ENCODE peak calls at places on chromosomes 6 and 20, in six cellular contexts. P is HepG2, V is H1, Q is HCT116, F is SK-N-SH, N is K562. I is an unnamed sample.

GRCh38 chr20:50359607-50360217 is 150.5 kb upstream of the PTPN1 start:
- DNase-seq in P (no peak), V (no peak), Q (no peak), F (no peak), N (no peak), I (no peak)

GRCh38 chr6:105791569-105792318 is 294.4 kb upstream of the PRDM1 start:
- DNase-seq in P (no peak), V (no peak), Q (no peak), F (no peak), N (no peak), I (no peak)

GRCh38 chr6:17035257-17035757 is 66.5 kb upstream of the STMND1 start:
- DNase-seq in P (no peak), V (no peak), Q (no peak), F (no peak), N (no peak), I (no peak)

GRCh38 chr6:120826253-120826652 is 508.0 kb downstream of the TBC1D32 start:
- DNase-seq in P (peak), V (no peak), Q (peak), F (peak), N (no peak), I (peak)

GRCh38 chr6:20978176-20978614 is 443.9 kb downstream of the CDKAL1 start:
- DNase-seq in P (no peak), V (no peak), Q (no peak), F (no peak), N (no peak), I (no peak)

GRCh38 chr6:125236536-125237327 is 65.0 kb downstream of the HDDC2 start:
- DNase-seq in P (no peak), V (no peak), Q (no peak), F (no peak), N (no peak), I (no peak)

GRCh38 chr6:145206247-145206907 is 528.9 kb downstream of the EPM2A start:
- DNase-seq in P (no peak), V (no peak), Q (no peak), F (peak), N (no peak), I (no peak)

GRCh38 chr20:32387262-32387661 is 29.1 kb downstream of the ASXL1 start:
- DNase-seq in P (no peak), V (no peak), Q (no peak), F (no peak), N (no peak), I (no peak)

GRCh38 chr20:32467506-32468312 is 109.6 kb downstream of the ASXL1 start:
- DNase-seq in P (no peak), V (no peak), Q (no peak), F (no peak), N (no peak), I (no peak)

GRCh38 chr6:158411998-158412397 is 99.7 kb downstream of the TULP4 start:
- DNase-seq in P (no peak), V (no peak), Q (peak), F (no peak), N (no peak), I (peak)

GRCh38 chr6:151847064-151847463 is 39.6 kb downstream of the ESR1 start:
- DNase-seq in P (peak), V (no peak), Q (no peak), F (no peak), N (no peak), I (peak)

GRCh38 chr6:3825331-3825831 is 23.8 kb upstream of the FAM50B start:
- DNase-seq in P (peak), V (peak), Q (no peak), F (no peak), N (no peak), I (no peak)

GRCh38 chr6:114747995-114748625 is 405.3 kb upstream of the HS3ST5 start:
- DNase-seq in P (peak), V (no peak), Q (peak), F (peak), N (peak), I (no peak)

GRCh38 chr20:37574199-37574890 is 46.7 kb upstream of the BLCAP start:
- DNase-seq in P (no peak), V (no peak), Q (no peak), F (no peak), N (no peak), I (no peak)

GRCh38 chr6:166955121-166955864 is 1.1 kb downstream of the RNASET2 start:
- DNase-seq in P (no peak), V (no peak), Q (no peak), F (peak), N (peak), I (peak)

GRCh38 chr20:9575836-9576235 is 61.4 kb downstream of the LAMP5 start:
- DNase-seq in P (no peak), V (no peak), Q (no peak), F (no peak), N (no peak), I (no peak)

DNA sequence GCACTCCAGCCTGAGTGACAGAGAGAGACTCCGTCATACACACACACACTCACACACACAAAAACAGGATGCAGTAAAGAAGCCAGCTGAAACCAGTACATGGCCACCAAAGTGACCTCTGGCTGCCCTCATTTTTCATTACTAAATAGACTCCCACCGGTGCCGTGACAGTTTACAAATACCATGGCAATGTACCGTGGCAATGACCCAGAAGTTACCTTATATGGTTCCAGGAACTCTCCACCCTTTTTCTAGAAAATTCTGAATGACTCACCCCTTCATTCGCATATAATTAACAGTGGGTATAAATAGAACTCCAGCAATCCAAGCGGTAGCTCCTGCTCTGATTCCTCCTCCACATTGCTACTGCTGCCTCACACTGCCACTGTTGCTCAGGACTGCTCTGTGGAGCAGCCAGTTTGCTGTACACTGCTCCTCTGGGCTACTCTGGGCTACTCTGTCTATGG is 57.7 kb downstream of the SNX5 start:
- DNase-seq in P (no peak), V (no peak), Q (no peak), F (no peak), N (peak), I (no peak)
- TF ChIP-seq JUND in P (no peak), V (peak), Q (no peak), F (no peak), N (peak), I (no peak)

DNA sequence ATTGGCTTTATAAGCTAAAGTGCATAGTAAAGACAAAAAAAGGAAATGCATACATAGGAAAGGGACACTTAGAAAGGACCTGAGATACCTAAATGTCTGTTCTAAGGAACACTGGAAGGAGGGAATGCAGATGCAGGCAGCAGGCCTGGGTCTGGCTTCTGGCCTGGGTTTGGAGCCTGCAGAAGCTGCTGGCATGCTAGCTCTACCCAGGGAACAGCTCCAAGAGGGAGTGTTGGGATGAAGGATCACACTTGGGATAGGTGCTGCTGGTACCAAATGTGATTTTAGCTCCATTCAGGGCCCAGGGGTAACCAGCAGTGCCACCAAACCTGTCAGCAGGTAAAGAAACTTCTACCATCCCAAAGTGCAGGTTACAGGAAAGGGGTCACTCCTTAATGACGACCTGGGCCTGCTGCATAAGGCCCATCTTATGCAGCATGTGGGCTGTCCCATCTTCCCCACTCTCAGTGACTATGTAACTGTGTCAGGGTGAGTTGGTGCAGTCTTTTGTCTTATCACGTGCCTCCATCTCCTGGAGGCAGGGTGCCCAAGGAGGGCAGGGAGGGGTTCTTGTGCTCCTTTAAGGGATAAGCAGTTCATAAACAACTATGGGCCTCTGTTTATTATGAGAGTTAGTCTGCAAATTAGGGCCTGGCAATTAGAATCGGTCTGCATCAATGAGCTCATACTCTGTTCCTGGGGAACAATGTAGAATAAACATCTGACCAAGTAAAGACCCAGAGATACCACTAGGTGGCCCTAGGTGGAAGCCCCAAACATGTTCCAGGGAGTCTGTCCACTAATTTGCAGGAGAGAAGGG is 26.9 kb downstream of the DDX27 start:
- DNase-seq in P (peak), V (no peak), Q (peak), F (peak), N (peak), I (peak)
- TF ChIP-seq JUND in P (no peak), V (no peak), Q (no peak), F (no peak), N (no peak), I (no peak)

DNA sequence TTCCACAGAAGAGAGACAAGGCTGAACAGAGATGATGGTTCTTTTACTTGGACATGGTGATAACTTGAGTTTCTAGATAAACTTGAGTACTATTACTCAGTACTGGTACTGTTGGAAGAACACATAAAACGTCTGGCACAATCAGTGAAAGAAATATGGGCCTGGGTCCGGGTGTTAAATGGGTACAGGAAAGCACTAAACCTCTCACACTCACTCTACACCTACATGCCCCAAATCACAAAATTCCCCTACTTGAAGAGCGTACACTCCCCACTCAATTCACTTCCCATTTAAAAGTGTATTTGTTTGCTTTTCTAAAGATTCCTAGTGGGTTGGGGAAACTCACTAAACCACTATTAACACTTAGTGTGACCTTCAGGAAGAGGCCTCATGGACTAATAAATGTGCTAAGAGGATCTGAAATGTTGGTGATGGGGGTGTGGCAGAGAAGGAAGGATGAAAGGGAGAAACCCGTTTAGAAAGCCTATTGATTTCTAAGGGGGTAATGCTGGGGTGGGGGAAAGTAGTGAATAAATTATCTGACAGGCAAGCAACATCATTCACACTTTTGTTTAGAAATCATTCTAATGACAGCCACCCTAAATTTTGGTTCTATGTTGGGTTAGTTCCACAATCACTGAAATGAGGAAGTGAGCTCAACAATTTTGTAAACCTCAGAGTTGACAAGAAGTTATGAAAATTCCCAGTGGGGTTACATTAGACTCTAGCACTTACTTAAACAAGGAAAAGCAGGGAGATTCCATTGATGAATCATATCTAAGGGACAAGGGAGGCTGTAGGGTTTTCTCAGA is 222.6 kb upstream of the MARCKS start:
- DNase-seq in P (no peak), V (no peak), Q (no peak), F (no peak), N (no peak), I (no peak)
- TF ChIP-seq JUND in P (no peak), V (no peak), Q (no peak), F (no peak), N (no peak), I (no peak)

GRCh38 chr20:56628015-56628872 is 862 bp upstream of the TFAP2C start:
- DNase-seq in P (no peak), V (no peak), Q (no peak), F (peak), N (no peak), I (peak)

GRCh38 chr20:56627122-56628014 is 1.7 kb upstream of the TFAP2C start:
- DNase-seq in P (no peak), V (no peak), Q (no peak), F (peak), N (no peak), I (no peak)

GRCh38 chr20:56624786-56625681 is 4.1 kb upstream of the TFAP2C start:
- DNase-seq in P (no peak), V (no peak), Q (no peak), F (peak), N (no peak), I (no peak)

GRCh38 chr20:56625837-56626236 is 3.3 kb upstream of the TFAP2C start:
- DNase-seq in P (no peak), V (no peak), Q (no peak), F (no peak), N (no peak), I (no peak)

GRCh38 chr20:56626367-56627121 is 2.6 kb upstream of the TFAP2C start:
- DNase-seq in P (no peak), V (peak), Q (peak), F (peak), N (peak), I (peak)
- TF ChIP-seq JUND in P (no peak), V (peak), Q (no peak), F (no peak), N (no peak), I (no peak)

DNA sequence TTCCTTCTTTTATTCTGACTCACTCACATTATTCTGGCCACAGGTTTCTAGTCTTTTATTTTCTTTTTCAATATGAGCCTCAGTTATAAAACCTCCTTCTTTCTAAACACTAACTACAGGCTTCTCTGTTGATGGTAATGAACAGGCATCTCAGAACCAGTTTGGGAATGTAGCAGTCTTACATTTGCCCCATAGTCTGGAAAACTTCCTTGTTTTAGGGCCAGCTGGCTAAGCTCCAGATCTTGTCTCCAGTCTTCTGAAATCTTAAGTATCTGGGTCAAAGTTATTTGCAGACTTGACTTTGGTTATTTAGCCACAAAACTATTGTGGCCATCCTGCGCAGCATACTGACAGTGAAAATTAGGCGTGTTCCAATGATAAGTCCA is 97.1 kb upstream of the MAN1A1 start:
- DNase-seq in P (no peak), V (no peak), Q (no peak), F (no peak), N (no peak), I (no peak)
- TF ChIP-seq JUND in P (no peak), V (no peak), Q (no peak), F (peak), N (no peak), I (no peak)